ENCODE peak calls at places on chromosomes 4 and X, in four cellular contexts. O, U, Z and C are unnamed samples. For H3K36me3, the result is how much of the 10 kb centered on the place peaks cover.

GRCh38 chr4:41024556-41025491 is 189.5 kb downstream of the APBB2 start:
- DNase-seq in O (no peak), Z (no peak), U (no peak), C (peak)

GRCh38 chr4:154822775-154823174 is 41.7 kb downstream of the RBM46 start:
- DNase-seq in O (no peak), U (no peak), Z (no peak), C (peak)

GRCh38 chrX:34197946-34198345 is 65.8 kb upstream of the FAM47A start:
- DNase-seq in U (no peak), O (no peak), Z (no peak), C (no peak)

GRCh38 chrX:130105226-130105625 is 5.1 kb downstream of the ELF4 start:
- DNase-seq in O (no peak), U (no peak), Z (no peak), C (no peak)

GRCh38 chrX:19611636-19612376 is 96.5 kb upstream of the MAP3K15 start:
- DNase-seq in Z (peak), O (no peak), U (no peak), C (no peak)

GRCh38 chr4:64477127-64477526 is 67.9 kb upstream of the TECRL start:
- DNase-seq in O (no peak), U (no peak), Z (no peak), C (no peak)

GRCh38 chr4:181757921-181758320 is 485.3 kb upstream of the TENM3 start:
- DNase-seq in Z (no peak), U (no peak), O (no peak), C (no peak)

GRCh38 chrX:68942141-68942540 is 113.3 kb downstream of the EFNB1 start:
- DNase-seq in Z (no peak), O (no peak), U (no peak), C (no peak)

GRCh38 chr4:182758288-182758687 is 158.9 kb downstream of the DCTD start:
- DNase-seq in U (no peak), O (no peak), Z (no peak), C (no peak)

GRCh38 chrX:21993265-21993664 is 38.9 kb upstream of the PHEX start:
- DNase-seq in Z (no peak), U (peak), O (peak), C (no peak)

GRCh38 chrX:103099706-103100105 is 6.8 kb upstream of the NXF3 start:
- DNase-seq in Z (no peak), U (no peak), O (no peak), C (no peak)

GRCh38 chr4:117479673-117480072 is 394.3 kb upstream of the TRAM1L1 start:
- DNase-seq in O (no peak), Z (no peak), U (no peak), C (peak)

GRCh38 chr4:122733805-122734155 is 1.3 kb downstream of the BBS12 start:
- DNase-seq in U (no peak), Z (no peak), O (no peak), C (no peak)

DNA sequence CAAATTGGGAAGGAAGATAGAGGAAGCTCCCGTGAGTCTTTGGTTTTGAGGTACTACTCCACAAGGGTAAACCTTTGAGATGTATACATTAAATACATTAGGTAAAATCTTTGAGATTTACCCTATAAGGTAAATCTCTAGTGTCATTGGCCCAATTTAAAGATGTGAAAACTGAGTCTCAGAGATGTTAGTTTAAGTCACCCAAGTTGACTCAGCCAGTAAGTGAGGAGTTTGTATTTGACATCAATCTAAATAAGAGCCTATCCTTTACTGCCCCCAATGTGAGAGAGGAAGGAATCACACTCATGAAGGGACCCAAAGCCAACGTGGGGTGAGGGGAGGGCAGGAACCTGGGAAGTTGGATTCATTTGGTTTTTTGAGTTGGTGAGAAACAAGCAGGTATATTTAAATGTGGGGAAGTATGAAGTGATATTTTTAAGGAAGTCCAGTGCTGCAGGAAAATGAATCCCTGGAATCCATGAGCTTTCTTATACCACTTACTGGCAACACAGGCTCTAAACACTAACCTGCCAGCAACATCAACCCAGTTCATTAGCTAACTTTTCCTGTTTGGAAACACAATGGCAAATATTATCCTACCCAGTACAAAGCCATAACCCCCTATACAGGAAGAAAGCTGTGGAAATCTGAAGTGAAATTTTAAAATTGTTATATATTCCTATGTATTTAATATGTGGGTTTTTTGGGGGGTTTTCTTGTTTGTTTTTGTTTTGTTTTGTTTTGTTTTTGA is 55.3 kb downstream of the PALLD start:
- DNase-seq in Z (no peak), U (no peak), O (no peak), C (no peak)
- TF ChIP-seq CTCF in Z (peak), U (peak), O (no peak), C (no peak)

GRCh38 chrX:107674480-107675364 is 46.4 kb downstream of the PRPS1 start:
- DNase-seq in O (no peak), Z (no peak), U (peak), C (peak)
- H3K4me3 ChIP-seq in O (no peak), Z (no peak), U (peak), C (no peak)

DNA sequence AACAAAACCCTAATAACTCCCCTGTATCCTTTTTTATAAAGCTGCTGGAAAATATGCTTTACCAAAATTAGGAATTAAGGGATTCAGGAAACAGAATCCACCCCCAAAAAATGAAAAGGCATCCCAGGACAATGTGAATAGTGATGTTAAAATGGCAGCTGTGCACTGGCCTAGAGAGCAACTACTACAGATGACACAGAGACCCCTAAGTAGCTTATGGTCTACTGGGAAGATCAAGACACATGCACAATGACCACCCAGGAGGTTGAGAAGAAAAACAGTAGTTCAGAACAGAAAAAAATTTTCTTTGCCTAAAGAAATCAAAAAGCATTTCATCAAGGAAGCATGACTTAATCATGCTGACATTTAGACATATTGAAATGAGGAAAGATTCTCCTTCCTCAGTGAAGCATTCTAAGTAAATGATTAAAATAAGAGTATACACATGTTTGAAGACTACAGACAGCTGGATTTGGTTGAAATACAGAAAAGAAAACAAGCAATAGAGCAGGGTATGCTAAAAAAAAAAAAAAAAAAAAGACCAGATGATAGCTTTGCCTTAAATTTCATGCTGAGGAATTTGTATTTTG is 117.3 kb downstream of the WDFY3 start:
- DNase-seq in U (no peak), Z (no peak), O (no peak), C (no peak)
- H3K36me3 ChIP-seq in U (under half), Z (under half), O (under half), C (under half)

GRCh38 chr4:165715989-165716388 is 157.0 kb upstream of the TLL1 start:
- DNase-seq in Z (no peak), O (no peak), U (no peak), C (peak)
- TF ChIP-seq CTCF in Z (no peak), O (no peak), U (no peak), C (no peak)

DNA sequence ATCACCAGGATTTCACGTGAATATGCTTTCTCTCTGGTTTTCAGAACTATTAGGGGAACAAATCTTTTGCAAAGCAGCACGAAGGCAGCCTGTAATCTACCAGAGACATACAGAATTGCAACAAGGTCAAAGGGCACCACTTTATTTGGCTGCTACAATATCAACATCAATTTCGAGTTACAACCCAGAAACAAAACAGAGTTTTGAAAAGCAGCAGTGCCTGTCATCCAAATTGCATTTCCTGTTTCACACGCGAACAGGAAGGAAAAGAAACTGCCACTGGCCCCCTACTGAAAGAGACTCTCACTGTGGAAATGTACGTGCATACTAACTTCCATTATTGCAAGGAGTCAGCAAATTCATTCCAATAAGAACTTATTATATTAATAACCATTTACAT is 17.1 kb upstream of the C1QTNF7 start:
- DNase-seq in O (no peak), U (no peak), Z (no peak), C (no peak)
- H3K4me3 ChIP-seq in O (no peak), U (no peak), Z (no peak), C (no peak)

DNA sequence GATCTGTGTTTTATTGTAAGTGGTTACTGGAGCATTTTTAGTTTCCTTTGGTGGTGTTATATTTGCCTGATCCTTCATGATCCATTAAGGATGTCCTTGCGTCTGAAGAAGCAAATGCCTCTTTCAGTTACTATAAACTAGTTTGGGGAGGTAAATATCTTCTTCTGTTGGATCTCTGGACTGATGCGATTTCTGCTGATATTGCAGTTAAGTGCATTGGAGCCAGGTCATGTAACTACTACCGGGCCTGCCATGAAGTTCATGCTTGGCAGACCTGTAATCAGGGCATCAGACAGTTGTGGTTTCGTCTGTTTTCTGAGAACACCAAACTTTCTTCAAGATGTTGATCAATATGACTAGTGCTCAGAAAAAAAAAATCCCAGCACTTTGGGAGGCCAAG is 22.9 kb downstream of the ZNF718 start:
- DNase-seq in U (no peak), O (no peak), Z (no peak), C (no peak)
- H3K36me3 ChIP-seq in U (under half), O (under half), Z (under half), C (under half)

GRCh38 chr4:82721819-82722423 is 76.7 kb downstream of the SCD5 start:
- DNase-seq in Z (peak), U (no peak), O (no peak), C (peak)
- TF ChIP-seq CTCF in Z (peak), U (peak), O (peak), C (peak)

DNA sequence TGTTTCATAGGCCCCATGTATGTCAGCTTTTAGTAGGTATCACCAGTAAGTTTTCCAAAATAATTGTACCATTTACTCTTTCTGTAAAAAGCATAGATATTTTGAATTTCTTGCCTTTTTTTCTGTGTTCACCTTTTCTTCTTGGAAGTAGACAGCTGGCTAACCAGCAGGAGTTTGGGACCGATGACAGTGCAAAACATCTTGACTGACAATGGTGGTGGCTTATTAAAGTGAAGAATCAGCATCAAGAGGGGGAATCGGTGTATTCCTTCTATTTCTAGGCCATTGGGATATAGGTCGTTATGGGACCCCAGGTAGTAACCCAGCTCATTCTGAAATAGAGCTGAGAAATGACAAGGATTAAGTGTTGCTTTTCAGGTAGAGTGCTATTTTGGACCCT is 3.2 kb downstream of the CEP44 start:
- DNase-seq in O (no peak), Z (no peak), U (no peak), C (no peak)
- H3K4me3 ChIP-seq in O (no peak), Z (no peak), U (no peak), C (no peak)